ENCODE peak calls at places on chromosomes 3 and 15, in six cellular contexts. Y is ELR; L is renal cortical epithelial cell; F is activated gamma-delta T cell; V is activated CD8-positive, alpha-beta memory T cell treated with anti-CD3 and anti-CD28 coated beads for 48 hours; I is M059J. D is an unnamed sample.

GRCh38 chr3:132284006-132284405 is 33.2 kb upstream of the ACP3 start:
- DNase-seq in Y (no peak), L (no peak), F (no peak), V (no peak), I (no peak), D (no peak)

GRCh38 chr3:110165344-110165743 is 828.0 kb upstream of the DPPA4 start:
- DNase-seq in Y (no peak), L (no peak), F (no peak), V (no peak), I (no peak), D (no peak)

GRCh38 chr3:12964713-12965612 is 108.3 kb downstream of the IQSEC1 start:
- DNase-seq in Y (no peak), L (no peak), F (no peak), V (no peak), I (no peak), D (no peak)

GRCh38 chr15:43151688-43152087 is 18.3 kb downstream of the TMEM62 start:
- DNase-seq in Y (no peak), L (no peak), F (no peak), V (no peak), I (no peak), D (no peak)

GRCh38 chr3:15010664-15011063 is 54.5 kb downstream of the MRPS25 start:
- DNase-seq in Y (no peak), L (no peak), F (no peak), V (no peak), I (no peak), D (no peak)

GRCh38 chr3:19967812-19968211 is 20.9 kb downstream of the RAB5A start:
- DNase-seq in Y (no peak), L (no peak), F (no peak), V (no peak), I (no peak), D (no peak)

GRCh38 chr15:66080791-66081475 is 172.6 kb downstream of the MEGF11 start:
- DNase-seq in Y (peak), L (peak), F (no peak), V (no peak), I (peak), D (no peak)

GRCh38 chr15:83514584-83514983 is 67.4 kb downstream of the SH3GL3 start:
- DNase-seq in Y (no peak), L (no peak), F (no peak), V (no peak), I (no peak), D (no peak)

GRCh38 chr15:83732196-83732595 is 78.3 kb downstream of the ADAMTSL3 start:
- DNase-seq in Y (no peak), L (no peak), F (no peak), V (no peak), I (no peak), D (no peak)

GRCh38 chr3:113249111-113249510 is 37.8 kb downstream of the BOC start:
- DNase-seq in Y (peak), L (peak), F (no peak), V (no peak), I (peak), D (no peak)

GRCh38 chr15:23482228-23482627 is 35.2 kb upstream of the GOLGA6L2 start:
- DNase-seq in Y (no peak), L (no peak), F (no peak), V (no peak), I (no peak), D (no peak)

GRCh38 chr15:23869391-23869790 is 182.3 kb upstream of the NDN start:
- DNase-seq in Y (no peak), L (no peak), F (no peak), V (no peak), I (no peak), D (no peak)

GRCh38 chr3:196378442-196378841 is 40.3 kb upstream of the TM4SF19 start:
- DNase-seq in Y (no peak), L (peak), F (no peak), V (no peak), I (no peak), D (no peak)

GRCh38 chr15:71623111-71623510 is 187.2 kb upstream of the NR2E3 start:
- DNase-seq in Y (no peak), L (no peak), F (no peak), V (no peak), I (no peak), D (no peak)

GRCh38 chr3:138468886-138469285 is 34.5 kb downstream of the ESYT3 start:
- DNase-seq in Y (peak), L (peak), F (no peak), V (no peak), I (peak), D (no peak)

GRCh38 chr15:26772588-26773484 is at the start of gene GABRB3:
- DNase-seq in Y (no peak), L (no peak), F (no peak), V (no peak), I (no peak), D (no peak)

GRCh38 chr3:101719604-101720185 is 4.7 kb upstream of the CEP97 start:
- DNase-seq in Y (no peak), L (no peak), F (no peak), V (no peak), I (no peak), D (no peak)

GRCh38 chr3:25782938-25783660 is at the start of gene NGLY1:
- DNase-seq in Y (peak), L (peak), F (peak), V (peak), I (peak), D (no peak)

GRCh38 chr15:66815322-66815721 is 113.3 kb downstream of the SMAD6 start:
- DNase-seq in Y (peak), L (peak), F (no peak), V (no peak), I (peak), D (no peak)

GRCh38 chr3:72145506-72146380 is 360.8 kb upstream of the PROK2 start:
- DNase-seq in Y (peak), L (no peak), F (no peak), V (no peak), I (peak), D (no peak)

GRCh38 chr3:132417695-132418520 is 606 bp downstream of the DNAJC13 start:
- DNase-seq in Y (peak), L (peak), F (no peak), V (no peak), I (peak), D (peak)

GRCh38 chr3:151290673-151291072 is 12.3 kb upstream of the P2RY14 start:
- DNase-seq in Y (peak), L (peak), F (no peak), V (no peak), I (peak), D (no peak)

GRCh38 chr3:162865466-162865865 is 1368.9 kb downstream of the OTOL1 start:
- DNase-seq in Y (peak), L (no peak), F (no peak), V (no peak), I (no peak), D (no peak)

GRCh38 chr3:112653209-112653871 is 12.4 kb upstream of the CCDC80 start:
- DNase-seq in Y (peak), L (peak), F (no peak), V (no peak), I (peak), D (no peak)

GRCh38 chr3:120349819-120350125 is 618 bp upstream of the LRRC58 start:
- DNase-seq in Y (no peak), L (no peak), F (no peak), V (no peak), I (no peak), D (no peak)

GRCh38 chr3:115363071-115363470 is 216.0 kb upstream of the ZBTB20 start:
- DNase-seq in Y (peak), L (peak), F (no peak), V (no peak), I (peak), D (no peak)

GRCh38 chr3:79103305-79103704 is 664.5 kb downstream of the ROBO1 start:
- DNase-seq in Y (no peak), L (no peak), F (no peak), V (no peak), I (no peak), D (no peak)

GRCh38 chr3:14379842-14380241 is 22.6 kb upstream of the SLC6A6 start:
- DNase-seq in Y (no peak), L (no peak), F (no peak), V (no peak), I (no peak), D (no peak)

GRCh38 chr15:37967788-37968187 is 33.3 kb downstream of the TMCO5A start:
- DNase-seq in Y (no peak), L (peak), F (no peak), V (no peak), I (no peak), D (no peak)

GRCh38 chr15:101446527-101447167 is 42.9 kb downstream of the PCSK6 start:
- DNase-seq in Y (peak), L (no peak), F (no peak), V (no peak), I (peak), D (no peak)

GRCh38 chr3:25967385-25967784 is 177.5 kb downstream of the OXSM start:
- DNase-seq in Y (no peak), L (no peak), F (no peak), V (no peak), I (no peak), D (no peak)

GRCh38 chr3:152444029-152444641 is 175.4 kb downstream of the MBNL1 start:
- DNase-seq in Y (peak), L (peak), F (no peak), V (no peak), I (peak), D (peak)

GRCh38 chr3:190585771-190586630 is 72.1 kb downstream of the IL1RAP start:
- DNase-seq in Y (peak), L (peak), F (no peak), V (no peak), I (peak), D (peak)

D was measured in brain pericyte.